ENCODE peak calls at places on chromosomes 3 and 15, in six cellular contexts. I is WTC11; B is naive thymus-derived CD8-positive, alpha-beta T cell; K is activated CD4-positive, alpha-beta T cell treated with anti-CD3 and anti-CD28 coated beads, Interleukin-2, amount 50 U/mL, for 24 hours; V is ascending aorta; U is heart right ventricle. N is an unnamed sample.

GRCh38 chr15:63473007-63473748 is 31.2 kb upstream of the USP3 start:
- DNase-seq in K (no peak), B (peak), I (no peak), U (no peak), V (no peak), N (no peak)

GRCh38 chr3:97927699-97928098 is 44.5 kb downstream of the RIOX2 start:
- DNase-seq in B (no peak), V (no peak), I (no peak), U (no peak), K (no peak), N (no peak)

GRCh38 chr3:115628075-115628412 is 4.7 kb downstream of the GAP43 start:
- DNase-seq in U (no peak), V (no peak), B (no peak), I (no peak), K (no peak), N (no peak)

GRCh38 chr3:66618066-66618465 is 117.2 kb upstream of the LRIG1 start:
- DNase-seq in B (no peak), V (no peak), I (no peak), K (no peak), U (no peak), N (no peak)

GRCh38 chr3:109117939-109118338 is at the start of gene MORC1:
- DNase-seq in U (no peak), I (peak), K (no peak), B (no peak), V (no peak), N (no peak)

GRCh38 chr3:107369791-107370190 is 7.4 kb upstream of the CCDC54 start:
- DNase-seq in V (no peak), U (no peak), K (no peak), I (no peak), B (no peak), N (no peak)

GRCh38 chr3:48697952-48698351 is 12.2 kb upstream of the NCKIPSD start:
- DNase-seq in V (no peak), K (no peak), I (no peak), B (no peak), U (no peak), N (no peak)

GRCh38 chr3:114565201-114565600 is 271.4 kb downstream of the TIGIT start:
- DNase-seq in U (peak), B (no peak), K (no peak), V (no peak), I (no peak), N (no peak)

GRCh38 chr3:24372559-24373197 is 122.0 kb downstream of the THRB start:
- DNase-seq in U (no peak), B (no peak), I (no peak), K (no peak), V (no peak), N (no peak)

GRCh38 chr15:85974348-85974705 is 105.3 kb upstream of the AGBL1 start:
- DNase-seq in I (no peak), K (no peak), U (no peak), V (no peak), B (no peak), N (no peak)

GRCh38 chr3:49740427-49740826 is 16.7 kb upstream of the GMPPB start:
- DNase-seq in B (no peak), K (no peak), V (no peak), I (no peak), U (no peak), N (no peak)

GRCh38 chr15:31401282-31401681 is 74.6 kb downstream of the KLF13 start:
- DNase-seq in U (no peak), K (no peak), I (no peak), V (no peak), B (no peak), N (no peak)